ENCODE peak calls at places on chromosomes 13 and 19, in eight cellular contexts. T is ovary, J is A549, C is HepG2, U is H1, V is tibial nerve, K is transverse colon, R is stomach. B is an unnamed sample.
A peak's percentile ranks its signal among the peaks of the same experiment; 100 is the strongest.

GRCh38 chr19:45446295-45446694 is 21.5 kb upstream of the FOSB start:
- DNase-seq in K (no peak), C (peak; percentile 63), T (no peak), V (no peak), R (no peak), J (peak; percentile 83), U (no peak), B (no peak)

GRCh38 chr19:32611161-32611560 is 30.2 kb downstream of the PDCD5 start:
- DNase-seq in R (no peak), J (no peak), T (no peak), C (no peak), V (no peak), K (no peak), U (no peak), B (no peak)

GRCh38 chr13:77523386-77523785 is 12.1 kb upstream of the SCEL start:
- DNase-seq in T (no peak), U (no peak), K (no peak), C (no peak), V (no peak), R (no peak), J (no peak), B (no peak)

GRCh38 chr19:43782689-43783231 is 2.0 kb upstream of the KCNN4 start:
- DNase-seq in T (no peak), R (peak; percentile 65), K (peak; percentile 88), V (no peak), J (peak; percentile 58), U (no peak), C (no peak), B (no peak)

GRCh38 chr19:48954595-48955307 is at the start of gene BAX:
- DNase-seq in U (peak; percentile 99), V (peak; percentile 93), T (peak; percentile 96), J (peak; percentile 99), C (peak; percentile 96), K (peak; percentile 98), R (peak; percentile 98), B (peak; percentile 97)

GRCh38 chr19:4906963-4907362 is 2.3 kb upstream of the UHRF1 start:
- DNase-seq in R (no peak), C (no peak), J (no peak), K (no peak), V (no peak), T (no peak), U (no peak), B (no peak)

GRCh38 chr13:30863231-30863630 is 42.8 kb upstream of the MEDAG start:
- DNase-seq in C (no peak), U (no peak), T (no peak), R (no peak), J (no peak), V (no peak), K (no peak), B (no peak)

GRCh38 chr19:49151339-49152217 is 3.6 kb downstream of the HRC start:
- DNase-seq in J (peak; percentile 91), R (peak; percentile 99), K (peak; percentile 98), U (peak; percentile 100), V (no peak), C (no peak), T (peak; percentile 62), B (peak; percentile 93)

GRCh38 chr13:38636106-38636505 is 50.8 kb upstream of the FREM2 start:
- DNase-seq in K (no peak), V (no peak), U (no peak), T (no peak), J (no peak), R (no peak), C (no peak), B (no peak)

GRCh38 chr13:76292031-76292430 is 594.2 kb downstream of the KCTD12 start:
- DNase-seq in V (no peak), J (no peak), K (no peak), U (no peak), T (no peak), C (no peak), R (no peak), B (no peak)

GRCh38 chr13:76293346-76293745 is 592.9 kb downstream of the KCTD12 start:
- DNase-seq in C (no peak), R (no peak), K (no peak), T (no peak), V (no peak), J (peak; percentile 31), U (no peak), B (no peak)

GRCh38 chr13:76296751-76297150 is 589.5 kb downstream of the KCTD12 start:
- DNase-seq in R (no peak), C (no peak), V (no peak), U (no peak), T (no peak), K (no peak), J (no peak), B (no peak)

GRCh38 chr13:76292726-76293125 is 593.5 kb downstream of the KCTD12 start:
- DNase-seq in K (no peak), C (no peak), V (no peak), U (no peak), T (no peak), J (no peak), R (no peak), B (no peak)

DNA sequence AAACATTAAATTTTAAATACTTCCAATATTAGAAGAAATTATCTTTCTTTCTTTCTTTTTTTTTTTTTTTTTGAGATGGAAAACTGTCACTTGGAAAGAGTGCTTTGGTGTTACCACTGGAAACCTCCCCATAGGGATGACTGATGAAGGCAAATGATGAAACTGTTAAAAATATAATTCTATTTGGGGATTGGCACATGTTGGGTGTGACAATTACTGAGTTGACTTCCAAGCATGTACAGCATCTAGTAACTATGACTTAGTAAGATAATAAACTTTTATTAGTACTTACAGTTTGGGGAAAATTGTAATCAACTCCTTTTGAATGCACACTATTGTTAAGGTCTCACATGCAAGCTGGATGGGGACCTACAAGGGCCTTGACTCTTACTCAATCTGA is 592.5 kb downstream of the KCTD12 start:
- DNase-seq in K (no peak), V (no peak), J (peak; percentile 1), C (no peak), U (no peak), R (no peak), T (no peak), B (no peak)
- TF ChIP-seq EP300 in K (no peak), V (no peak), J (no peak), C (no peak), U (no peak), R (no peak), T (no peak), B (no peak)

GRCh38 chr19:17380426-17381138 is 3.4 kb upstream of the PLVAP start:
- DNase-seq in K (no peak), T (no peak), J (no peak), C (no peak), V (no peak), U (no peak), R (no peak), B (no peak)

GRCh38 chr19:17379221-17379631 is 2.1 kb upstream of the PLVAP start:
- DNase-seq in R (no peak), V (no peak), T (no peak), K (no peak), C (no peak), U (peak; percentile 63), J (no peak), B (no peak)

GRCh38 chr19:17376935-17377600 is at the start of gene PLVAP:
- DNase-seq in R (no peak), U (no peak), C (no peak), V (no peak), T (no peak), J (no peak), K (no peak), B (peak; percentile 38)
- H3K27ac ChIP-seq in R (peak within 1 kb of the TSS; percentile 58), U (no peak within 1 kb of the TSS), C (no peak within 1 kb of the TSS), V (no peak within 1 kb of the TSS), T (no peak within 1 kb of the TSS), J (no peak within 1 kb of the TSS), K (peak within 1 kb of the TSS; percentile 8), B (no peak within 1 kb of the TSS)

GRCh38 chr19:10748924-10749434 is 31.1 kb downstream of the DNM2 start:
- DNase-seq in V (no peak), U (no peak), R (peak; percentile 97), J (peak; percentile 81), C (peak; percentile 94), T (peak; percentile 37), K (peak; percentile 86), B (no peak)
- TF ChIP-seq EP300 in V (no peak), U (no peak), R (no peak), J (no peak), C (no peak), T (no peak), K (no peak), B (no peak)

DNA sequence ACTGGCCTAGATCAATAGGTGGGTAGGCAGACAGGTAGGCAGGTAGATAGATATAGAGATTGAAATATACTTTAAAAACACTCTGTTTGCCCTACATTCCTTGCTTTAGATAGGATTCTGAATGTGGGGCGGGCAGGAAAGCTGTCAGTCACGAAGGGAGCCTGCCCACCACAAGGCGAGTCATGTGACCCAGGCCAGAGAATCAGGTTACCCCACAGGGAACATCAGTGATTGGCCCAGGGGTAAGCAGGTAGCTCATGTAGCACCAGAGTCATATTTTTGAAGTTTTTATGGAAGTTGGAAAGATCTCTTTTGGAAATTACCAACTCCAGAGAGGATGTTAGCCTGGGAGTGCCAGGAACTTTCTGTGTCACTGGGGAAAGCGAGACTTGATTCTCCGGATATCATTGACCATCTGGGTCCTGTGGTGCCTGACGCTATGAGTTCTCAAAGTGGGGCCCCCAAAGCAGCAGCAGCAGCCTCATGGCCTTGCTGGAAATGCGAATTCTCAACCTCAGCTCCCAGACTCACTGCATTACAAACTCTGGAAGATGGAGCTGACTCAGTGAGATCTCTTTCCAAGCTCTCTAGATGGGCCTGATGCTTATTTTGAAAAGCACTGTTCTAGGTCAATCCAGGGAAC is 60.3 kb downstream of the IRS2 start:
- DNase-seq in J (no peak), R (no peak), T (no peak), V (no peak), U (no peak), K (no peak), C (no peak), B (no peak)
- H3K27ac ChIP-seq in J (no peak overlapping the region), R (no peak overlapping the region), T (no peak overlapping the region), V (no peak overlapping the region), U (no peak overlapping the region), K (no peak overlapping the region), C (no peak overlapping the region), B (no peak overlapping the region)

GRCh38 chr19:41638624-41639023 is 11.8 kb upstream of the CEACAM4 start:
- DNase-seq in J (no peak), T (no peak), K (no peak), U (no peak), C (no peak), R (no peak), V (no peak), B (no peak)
- TF ChIP-seq EP300 in J (no peak), T (no peak), K (no peak), U (no peak), C (no peak), R (no peak), V (no peak), B (no peak)